ENCODE peak calls at places on chromosomes 7 and 10, in five cellular contexts. S is CD8-positive, alpha-beta T cell; V is IMR-90; U is left lung; D is OCI-LY7. A is an unnamed sample. For H3K4me1, the result is how much of the 10 kb centered on the place peaks cover.

GRCh38 chr10:80509403-80510161 is 28.1 kb upstream of the SH2D4B start:
- DNase-seq in S (no peak), V (peak), U (peak), D (no peak), A (no peak)

GRCh38 chr7:46383605-46384004 is 462.5 kb upstream of the IGFBP3 start:
- DNase-seq in S (no peak), V (peak), U (no peak), D (no peak), A (no peak)

GRCh38 chr10:10361486-10361885 is 656.2 kb upstream of the CELF2 start:
- DNase-seq in S (no peak), V (no peak), U (no peak), D (no peak), A (no peak)

GRCh38 chr10:7424315-7424714 is 13.5 kb upstream of the SFMBT2 start:
- DNase-seq in S (peak), V (no peak), U (no peak), D (peak), A (no peak)

GRCh38 chr7:67301667-67302066 is 305.0 kb downstream of the TYW1 start:
- DNase-seq in S (no peak), V (peak), U (no peak), D (no peak), A (no peak)

GRCh38 chr10:100878291-100878910 is 34.4 kb upstream of the SLF2 start:
- DNase-seq in S (peak), V (peak), U (no peak), D (peak), A (no peak)

GRCh38 chr7:128954830-128955797 is 17.4 kb downstream of the IRF5 start:
- DNase-seq in S (no peak), V (peak), U (no peak), D (peak), A (no peak)

GRCh38 chr7:7595451-7595850 is 28.8 kb downstream of the MIOS start:
- DNase-seq in S (no peak), V (peak), U (no peak), D (peak), A (no peak)

GRCh38 chr7:134690016-134690415 is 43.4 kb downstream of the BPGM start:
- DNase-seq in S (no peak), V (peak), U (no peak), D (no peak), A (no peak)

GRCh38 chr10:69254877-69255276 is 23.4 kb upstream of the HK1 start:
- DNase-seq in S (no peak), V (no peak), U (no peak), D (no peak), A (no peak)

GRCh38 chr10:69250041-69250440 is 28.3 kb upstream of the HK1 start:
- DNase-seq in S (no peak), V (no peak), U (no peak), D (no peak), A (no peak)

GRCh38 chr10:69248117-69248730 is 28.1 kb downstream of the HKDC1 start:
- DNase-seq in S (no peak), V (no peak), U (no peak), D (no peak), A (no peak)

GRCh38 chr10:69247313-69247710 is 27.2 kb downstream of the HKDC1 start:
- DNase-seq in S (no peak), V (no peak), U (no peak), D (no peak), A (no peak)

GRCh38 chr10:69253171-69253570 is 25.1 kb upstream of the HK1 start:
- DNase-seq in S (no peak), V (no peak), U (no peak), D (no peak), A (no peak)
- H3K4me3 ChIP-seq in S (no peak), V (no peak), U (no peak), D (no peak), A (no peak)

DNA sequence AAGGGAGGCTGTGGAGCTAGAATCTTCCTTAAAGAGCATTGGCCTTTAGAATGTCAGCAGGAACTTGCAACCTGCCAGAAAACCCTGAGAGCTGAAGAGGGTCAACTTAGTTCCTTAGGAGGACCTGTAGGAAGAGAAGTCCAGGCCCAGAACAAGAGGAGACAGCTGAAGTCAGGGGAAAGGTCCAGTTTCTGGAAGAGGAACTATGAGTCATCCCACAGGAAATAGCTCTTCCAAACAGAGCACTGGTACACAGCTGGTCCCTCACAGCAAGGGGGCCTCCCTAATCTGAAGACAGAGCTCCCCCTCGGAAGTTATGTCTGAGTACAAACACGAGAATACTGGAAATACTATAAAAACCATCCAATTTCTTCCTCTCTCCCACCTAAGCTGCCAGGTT is 98.9 kb downstream of the HERPUD2 start:
- DNase-seq in S (no peak), V (peak), U (no peak), D (no peak), A (no peak)
- TF ChIP-seq CTCF in S (no peak), V (no peak), U (no peak), D (no peak), A (no peak)

GRCh38 chr7:150307904-150308303 is 15.3 kb upstream of the LRRC61 start:
- DNase-seq in S (no peak), V (no peak), U (no peak), D (no peak), A (no peak)

GRCh38 chr7:150307129-150307528 is 16.0 kb upstream of the LRRC61 start:
- DNase-seq in S (no peak), V (no peak), U (no peak), D (no peak), A (no peak)

GRCh38 chr7:150311146-150311545 is 12.0 kb upstream of the LRRC61 start:
- DNase-seq in S (no peak), V (no peak), U (no peak), D (no peak), A (no peak)

GRCh38 chr7:150311711-150312110 is 11.4 kb upstream of the LRRC61 start:
- DNase-seq in S (no peak), V (no peak), U (no peak), D (no peak), A (no peak)

GRCh38 chr7:150308575-150308974 is 14.6 kb upstream of the LRRC61 start:
- DNase-seq in S (no peak), V (no peak), U (no peak), D (no peak), A (no peak)
- H3K4me1 ChIP-seq in S (under half), V (under half), U (under half), D (under half), A (under half)

DNA sequence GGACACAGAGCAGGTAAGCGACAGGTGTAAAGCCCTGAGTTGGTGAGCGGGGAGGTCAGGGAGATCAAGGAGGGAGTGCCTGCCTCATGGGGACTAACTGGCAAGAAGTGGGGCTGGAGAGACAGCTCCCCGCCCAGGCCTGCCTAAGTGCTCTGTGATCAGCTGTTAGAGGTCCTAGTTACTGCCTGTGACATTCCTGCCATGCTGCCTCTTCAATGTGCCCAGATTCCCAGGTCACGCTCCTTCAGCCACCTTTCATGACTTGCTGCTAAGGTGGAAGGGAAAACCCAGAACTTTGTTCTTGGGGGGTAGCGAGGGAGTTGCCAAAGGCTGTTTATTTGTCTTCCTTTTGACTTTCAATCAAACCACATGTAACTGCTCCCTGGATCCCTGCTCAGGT is 114.3 kb upstream of the ZNF438 start:
- DNase-seq in S (no peak), V (no peak), U (no peak), D (no peak), A (no peak)
- H3K4me3 ChIP-seq in S (no peak), V (no peak), U (no peak), D (no peak), A (no peak)

GRCh38 chr10:110241841-110242240 is 34.4 kb downstream of the MXI1 start:
- DNase-seq in S (no peak), V (no peak), U (no peak), D (no peak), A (no peak)

GRCh38 chr10:110239892-110240291 is 32.5 kb downstream of the MXI1 start:
- DNase-seq in S (no peak), V (no peak), U (no peak), D (no peak), A (no peak)

GRCh38 chr10:110241407-110241806 is 34.0 kb downstream of the MXI1 start:
- DNase-seq in S (no peak), V (no peak), U (no peak), D (no peak), A (no peak)

DNA sequence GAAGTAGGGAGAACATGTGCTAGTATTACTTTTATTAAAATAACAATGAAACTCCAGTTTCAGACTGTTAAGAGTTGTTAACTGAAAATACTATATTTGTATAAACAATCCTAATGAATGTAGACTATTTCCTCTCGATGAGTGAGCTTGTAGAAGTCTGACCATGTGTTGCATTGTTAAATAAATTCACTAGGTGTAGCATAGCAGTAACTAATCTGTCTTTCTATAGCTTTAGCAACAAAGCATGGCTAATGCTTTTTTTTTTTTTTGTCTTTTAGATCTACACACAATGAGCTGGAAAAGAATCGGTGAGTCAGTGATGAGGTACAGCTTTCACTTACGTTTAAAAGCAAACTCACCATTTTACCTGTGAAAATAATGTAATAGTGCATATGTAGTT is 37.1 kb downstream of the MXI1 start:
- DNase-seq in S (no peak), V (no peak), U (no peak), D (no peak), A (no peak)
- TF ChIP-seq CTCF in S (no peak), V (no peak), U (no peak), D (no peak), A (no peak)

GRCh38 chr10:79250259-79250658 is 97.0 kb upstream of the PPIF start:
- DNase-seq in S (no peak), V (no peak), U (peak), D (peak), A (peak)
- H3K4me1 ChIP-seq in S (under half), V (under half), U (under half), D (half or more), A (under half)

GRCh38 chr7:875476-876076 is 778 bp upstream of the GET4 start:
- DNase-seq in S (no peak), V (no peak), U (peak), D (no peak), A (no peak)
- H3K4me3 ChIP-seq in S (no peak), V (peak), U (peak), D (peak), A (peak)

GRCh38 chr10:118827466-118828155 is 72.8 kb upstream of the CACUL1 start:
- DNase-seq in S (no peak), V (no peak), U (no peak), D (no peak), A (no peak)
- TF ChIP-seq CTCF in S (no peak), V (no peak), U (no peak), D (peak), A (no peak)

GRCh38 chr10:75951627-75952026 is 520.2 kb downstream of the LRMDA start:
- DNase-seq in S (no peak), V (no peak), U (no peak), D (no peak), A (no peak)

GRCh38 chr10:75950307-75950706 is 518.9 kb downstream of the LRMDA start:
- DNase-seq in S (no peak), V (no peak), U (no peak), D (no peak), A (no peak)

GRCh38 chr10:75954486-75954885 is 523.1 kb downstream of the LRMDA start:
- DNase-seq in S (no peak), V (no peak), U (no peak), D (no peak), A (no peak)

GRCh38 chr10:75951026-75951589 is 519.7 kb downstream of the LRMDA start:
- DNase-seq in S (no peak), V (no peak), U (no peak), D (no peak), A (no peak)

DNA sequence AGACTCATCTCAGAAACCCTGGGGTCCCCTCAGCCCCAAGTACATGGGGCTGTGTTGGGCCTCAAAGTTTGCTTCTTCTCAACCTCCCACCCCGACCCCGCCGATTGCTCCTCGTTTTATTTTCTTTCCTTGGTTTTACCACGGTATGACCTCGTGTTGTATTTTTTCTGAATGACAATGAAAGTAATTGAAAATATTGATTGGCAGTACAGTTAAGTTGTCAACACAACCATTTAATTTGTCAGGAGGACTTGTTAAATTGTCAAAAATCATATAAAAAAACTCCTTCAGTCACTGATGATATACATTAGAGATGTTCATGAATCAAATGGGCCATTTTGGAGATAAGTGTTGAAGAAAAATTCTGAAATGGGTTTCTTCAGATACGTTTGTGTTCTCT is 520.7 kb downstream of the LRMDA start:
- DNase-seq in S (no peak), V (no peak), U (no peak), D (no peak), A (no peak)
- H3K4me1 ChIP-seq in S (under half), V (under half), U (under half), D (under half), A (under half)